ENCODE peak calls at places on chromosomes 1 and 21, in five cellular contexts. One of them, this sample, is unnamed.

GRCh38 chr1:74641876-74642275 is 31.7 kb downstream of the ERICH3 start:
- DNase-seq in frontal cortex: no peak
- DNase-seq in T-helper 1 cell: no peak
- DNase-seq in Jurkat, Clone E6-1: no peak
- DNase-seq in activated T-cell treated with anti-CD3 and anti-CD28 coated beads for 24 hours: no peak
- DNase-seq in this sample: no peak

GRCh38 chr21:18164933-18165332 is 79.7 kb upstream of the CHODL start:
- DNase-seq in frontal cortex: no peak
- DNase-seq in T-helper 1 cell: no peak
- DNase-seq in Jurkat, Clone E6-1: no peak
- DNase-seq in activated T-cell treated with anti-CD3 and anti-CD28 coated beads for 24 hours: no peak
- DNase-seq in this sample: no peak

GRCh38 chr1:205192287-205192686 is 19.2 kb downstream of the DSTYK start:
- DNase-seq in frontal cortex: no peak
- DNase-seq in T-helper 1 cell: no peak
- DNase-seq in Jurkat, Clone E6-1: no peak
- DNase-seq in activated T-cell treated with anti-CD3 and anti-CD28 coated beads for 24 hours: no peak
- DNase-seq in this sample: no peak

GRCh38 chr1:245516178-245516829 is 361.5 kb downstream of the KIF26B start:
- DNase-seq in frontal cortex: no peak
- DNase-seq in T-helper 1 cell: no peak
- DNase-seq in Jurkat, Clone E6-1: peak; percentile 3
- DNase-seq in activated T-cell treated with anti-CD3 and anti-CD28 coated beads for 24 hours: no peak
- DNase-seq in this sample: no peak

GRCh38 chr1:89259283-89259971 is 13.2 kb downstream of the GBP5 start:
- DNase-seq in frontal cortex: no peak
- DNase-seq in T-helper 1 cell: no peak
- DNase-seq in Jurkat, Clone E6-1: peak; percentile 88
- DNase-seq in activated T-cell treated with anti-CD3 and anti-CD28 coated beads for 24 hours: no peak
- DNase-seq in this sample: peak; percentile 27

GRCh38 chr21:38443110-38443509 is 55.2 kb downstream of the ERG start:
- DNase-seq in frontal cortex: no peak
- DNase-seq in T-helper 1 cell: no peak
- DNase-seq in Jurkat, Clone E6-1: no peak
- DNase-seq in activated T-cell treated with anti-CD3 and anti-CD28 coated beads for 24 hours: no peak
- DNase-seq in this sample: no peak

GRCh38 chr1:74819062-74819461 is 86.1 kb downstream of the TYW3 start:
- DNase-seq in frontal cortex: no peak
- DNase-seq in T-helper 1 cell: no peak
- DNase-seq in Jurkat, Clone E6-1: no peak
- DNase-seq in activated T-cell treated with anti-CD3 and anti-CD28 coated beads for 24 hours: no peak
- DNase-seq in this sample: no peak

GRCh38 chr1:156122519-156123355 is 8.2 kb downstream of the LMNA start:
- DNase-seq in frontal cortex: no peak
- DNase-seq in T-helper 1 cell: no peak
- DNase-seq in Jurkat, Clone E6-1: no peak
- DNase-seq in activated T-cell treated with anti-CD3 and anti-CD28 coated beads for 24 hours: no peak
- DNase-seq in this sample: no peak

GRCh38 chr1:31005617-31006166 is 59.8 kb downstream of the PUM1 start:
- DNase-seq in frontal cortex: no peak
- DNase-seq in T-helper 1 cell: no peak
- DNase-seq in Jurkat, Clone E6-1: no peak
- DNase-seq in activated T-cell treated with anti-CD3 and anti-CD28 coated beads for 24 hours: no peak
- DNase-seq in this sample: no peak

GRCh38 chr1:195096051-195096521 is 1512.2 kb downstream of the KCNT2 start:
- DNase-seq in frontal cortex: no peak
- DNase-seq in T-helper 1 cell: no peak
- DNase-seq in Jurkat, Clone E6-1: no peak
- DNase-seq in activated T-cell treated with anti-CD3 and anti-CD28 coated beads for 24 hours: no peak
- DNase-seq in this sample: no peak

This sample was measured in CD8-positive, alpha-beta memory T cell.